ENCODE peak calls at places on chromosomes 13 and 19, in nine cellular contexts. One of them, this sample, is unnamed.

GRCh38 chr13:50761406-50761805 is 82.1 kb downstream of the DLEU7 start:
- DNase-seq in mucosa of descending colon: no peak
- DNase-seq in fibroblast of the aortic adventitia: no peak
- DNase-seq in heart right ventricle: no peak
- DNase-seq in cardiac fibroblast: no peak
- DNase-seq in breast epithelium: no peak
- DNase-seq in PC-9: no peak
- DNase-seq in ovary: no peak
- DNase-seq in retinal pigment epithelial cell: no peak
- DNase-seq in this sample: no peak

GRCh38 chr13:33968520-33969507 is 150.9 kb downstream of the RFC3 start:
- DNase-seq in breast epithelium: no peak
- DNase-seq in ovary: no peak
- DNase-seq in heart right ventricle: no peak
- DNase-seq in retinal pigment epithelial cell: no peak
- DNase-seq in fibroblast of the aortic adventitia: no peak
- DNase-seq in cardiac fibroblast: no peak
- DNase-seq in PC-9: no peak
- DNase-seq in mucosa of descending colon: no peak
- DNase-seq in this sample: no peak

GRCh38 chr13:30681489-30682242 is 53.7 kb upstream of the ALOX5AP start:
- DNase-seq in heart right ventricle: no peak
- DNase-seq in ovary: no peak
- DNase-seq in fibroblast of the aortic adventitia: peak
- DNase-seq in breast epithelium: no peak
- DNase-seq in PC-9: no peak
- DNase-seq in mucosa of descending colon: no peak
- DNase-seq in retinal pigment epithelial cell: no peak
- DNase-seq in cardiac fibroblast: peak
- DNase-seq in this sample: peak

GRCh38 chr19:1169921-1170885 is 3.9 kb downstream of the SBNO2 start:
- DNase-seq in breast epithelium: no peak
- DNase-seq in cardiac fibroblast: peak
- DNase-seq in retinal pigment epithelial cell: peak
- DNase-seq in mucosa of descending colon: no peak
- DNase-seq in heart right ventricle: no peak
- DNase-seq in PC-9: peak
- DNase-seq in fibroblast of the aortic adventitia: peak
- DNase-seq in ovary: peak
- DNase-seq in this sample: peak

GRCh38 chr13:40665754-40666057 is 735 bp downstream of the FOXO1 start:
- DNase-seq in cardiac fibroblast: no peak
- DNase-seq in fibroblast of the aortic adventitia: no peak
- DNase-seq in ovary: no peak
- DNase-seq in retinal pigment epithelial cell: no peak
- DNase-seq in mucosa of descending colon: no peak
- DNase-seq in breast epithelium: no peak
- DNase-seq in PC-9: no peak
- DNase-seq in heart right ventricle: no peak
- DNase-seq in this sample: peak

GRCh38 chr19:49441210-49441959 is at the start of gene SLC17A7:
- DNase-seq in PC-9: no peak
- DNase-seq in mucosa of descending colon: peak
- DNase-seq in retinal pigment epithelial cell: no peak
- DNase-seq in heart right ventricle: peak
- DNase-seq in cardiac fibroblast: no peak
- DNase-seq in fibroblast of the aortic adventitia: no peak
- DNase-seq in breast epithelium: no peak
- DNase-seq in ovary: no peak
- DNase-seq in this sample: no peak

GRCh38 chr13:112106467-112107141 is 39.7 kb downstream of the SOX1 start:
- DNase-seq in cardiac fibroblast: no peak
- DNase-seq in mucosa of descending colon: no peak
- DNase-seq in ovary: no peak
- DNase-seq in breast epithelium: no peak
- DNase-seq in PC-9: no peak
- DNase-seq in fibroblast of the aortic adventitia: no peak
- DNase-seq in heart right ventricle: no peak
- DNase-seq in retinal pigment epithelial cell: no peak
- DNase-seq in this sample: no peak

GRCh38 chr13:60435762-60436374 is 38.8 kb downstream of the TDRD3 start:
- DNase-seq in cardiac fibroblast: no peak
- DNase-seq in PC-9: no peak
- DNase-seq in heart right ventricle: no peak
- DNase-seq in breast epithelium: no peak
- DNase-seq in mucosa of descending colon: no peak
- DNase-seq in ovary: no peak
- DNase-seq in fibroblast of the aortic adventitia: no peak
- DNase-seq in retinal pigment epithelial cell: no peak
- DNase-seq in this sample: no peak

GRCh38 chr13:78649997-78650724 is 8.8 kb downstream of the OBI1 start:
- DNase-seq in fibroblast of the aortic adventitia: no peak
- DNase-seq in heart right ventricle: no peak
- DNase-seq in ovary: no peak
- DNase-seq in retinal pigment epithelial cell: no peak
- DNase-seq in PC-9: no peak
- DNase-seq in cardiac fibroblast: no peak
- DNase-seq in breast epithelium: no peak
- DNase-seq in mucosa of descending colon: no peak
- DNase-seq in this sample: no peak

GRCh38 chr19:12985049-12985776 is 10.1 kb upstream of the NFIX start:
- DNase-seq in breast epithelium: no peak
- DNase-seq in fibroblast of the aortic adventitia: peak
- DNase-seq in mucosa of descending colon: peak
- DNase-seq in cardiac fibroblast: peak
- DNase-seq in retinal pigment epithelial cell: no peak
- DNase-seq in PC-9: peak
- DNase-seq in heart right ventricle: peak
- DNase-seq in ovary: no peak
- DNase-seq in this sample: peak

GRCh38 chr13:53112522-53112921 is 83.9 kb downstream of the OLFM4 start:
- DNase-seq in ovary: no peak
- DNase-seq in fibroblast of the aortic adventitia: no peak
- DNase-seq in PC-9: no peak
- DNase-seq in mucosa of descending colon: no peak
- DNase-seq in retinal pigment epithelial cell: no peak
- DNase-seq in cardiac fibroblast: no peak
- DNase-seq in heart right ventricle: no peak
- DNase-seq in breast epithelium: no peak
- DNase-seq in this sample: no peak

GRCh38 chr19:7682175-7682855 is 1.7 kb downstream of the TRAPPC5 start:
- DNase-seq in breast epithelium: no peak
- DNase-seq in PC-9: no peak
- DNase-seq in retinal pigment epithelial cell: no peak
- DNase-seq in mucosa of descending colon: no peak
- DNase-seq in ovary: peak
- DNase-seq in fibroblast of the aortic adventitia: no peak
- DNase-seq in cardiac fibroblast: no peak
- DNase-seq in heart right ventricle: no peak
- DNase-seq in this sample: no peak

GRCh38 chr19:7681336-7682174 is 922 bp downstream of the TRAPPC5 start:
- DNase-seq in ovary: peak
- DNase-seq in heart right ventricle: peak
- DNase-seq in breast epithelium: peak
- DNase-seq in PC-9: peak
- DNase-seq in mucosa of descending colon: peak
- DNase-seq in retinal pigment epithelial cell: peak
- DNase-seq in fibroblast of the aortic adventitia: peak
- DNase-seq in cardiac fibroblast: peak
- DNase-seq in this sample: peak

GRCh38 chr19:7689165-7689564 is 8.5 kb downstream of the TRAPPC5 start:
- DNase-seq in ovary: no peak
- DNase-seq in mucosa of descending colon: no peak
- DNase-seq in retinal pigment epithelial cell: no peak
- DNase-seq in fibroblast of the aortic adventitia: no peak
- DNase-seq in PC-9: no peak
- DNase-seq in heart right ventricle: no peak
- DNase-seq in cardiac fibroblast: no peak
- DNase-seq in breast epithelium: no peak
- DNase-seq in this sample: no peak

GRCh38 chr19:7687177-7687576 is 6.5 kb downstream of the TRAPPC5 start:
- DNase-seq in heart right ventricle: no peak
- DNase-seq in PC-9: no peak
- DNase-seq in ovary: no peak
- DNase-seq in fibroblast of the aortic adventitia: no peak
- DNase-seq in retinal pigment epithelial cell: no peak
- DNase-seq in cardiac fibroblast: no peak
- DNase-seq in mucosa of descending colon: no peak
- DNase-seq in breast epithelium: no peak
- DNase-seq in this sample: no peak

DNA sequence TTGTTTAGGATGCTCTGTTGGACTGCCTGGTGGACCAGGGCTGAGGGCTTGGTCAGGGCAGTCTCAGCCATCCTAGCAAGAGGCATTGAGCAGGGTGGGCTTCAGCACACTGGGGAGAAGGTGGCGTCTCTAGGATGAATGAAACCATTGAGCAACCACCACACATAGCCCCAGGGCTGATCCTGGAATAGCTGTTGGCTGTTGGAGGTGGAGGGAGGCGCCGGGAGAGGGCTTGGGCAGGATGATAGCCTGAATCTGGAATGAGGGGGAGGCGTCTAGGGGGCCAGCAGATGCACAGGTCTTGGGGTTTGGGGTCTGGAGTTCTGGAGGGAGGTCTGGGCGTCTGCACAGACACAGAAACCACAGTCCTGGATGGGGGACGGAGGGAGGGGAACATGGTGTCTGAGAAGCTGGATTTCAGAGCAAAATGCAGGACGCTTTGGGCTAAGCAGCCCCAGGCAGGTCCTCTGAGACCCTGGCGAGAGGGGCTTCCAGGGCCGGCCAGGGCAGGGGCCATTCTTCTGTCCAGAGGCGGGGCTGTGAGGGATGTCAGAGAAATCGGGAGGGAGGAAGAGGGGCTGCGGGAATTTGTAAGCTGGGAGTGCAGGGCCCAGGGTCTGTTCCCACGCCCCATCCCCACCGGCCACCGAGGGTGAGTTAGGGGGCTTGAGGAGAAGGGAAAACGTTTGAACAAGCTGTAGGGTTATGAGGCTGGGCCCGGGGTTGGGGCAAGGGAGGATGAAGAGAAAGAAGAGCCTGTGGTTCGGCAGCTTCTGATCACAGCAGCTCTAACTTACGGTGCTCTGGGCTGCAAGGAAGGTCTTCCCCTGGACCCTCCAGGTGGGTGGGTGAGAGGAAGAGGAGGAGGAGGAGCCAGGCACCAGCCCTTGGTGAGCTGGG is 5.2 kb downstream of the TRAPPC5 start:
- DNase-seq in mucosa of descending colon: no peak
- DNase-seq in heart right ventricle: no peak
- DNase-seq in PC-9: no peak
- DNase-seq in cardiac fibroblast: no peak
- DNase-seq in ovary: no peak
- DNase-seq in breast epithelium: no peak
- DNase-seq in fibroblast of the aortic adventitia: no peak
- DNase-seq in retinal pigment epithelial cell: no peak
- DNase-seq in this sample: no peak
- H3K4me3 ChIP-seq in mucosa of descending colon: no peak
- H3K4me3 ChIP-seq in heart right ventricle: no peak
- H3K4me3 ChIP-seq in PC-9: no peak
- H3K4me3 ChIP-seq in cardiac fibroblast: no peak
- H3K4me3 ChIP-seq in ovary: no peak
- H3K4me3 ChIP-seq in breast epithelium: no peak
- H3K4me3 ChIP-seq in fibroblast of the aortic adventitia: no peak
- H3K4me3 ChIP-seq in retinal pigment epithelial cell: no peak
- H3K4me3 ChIP-seq in this sample: no peak

DNA sequence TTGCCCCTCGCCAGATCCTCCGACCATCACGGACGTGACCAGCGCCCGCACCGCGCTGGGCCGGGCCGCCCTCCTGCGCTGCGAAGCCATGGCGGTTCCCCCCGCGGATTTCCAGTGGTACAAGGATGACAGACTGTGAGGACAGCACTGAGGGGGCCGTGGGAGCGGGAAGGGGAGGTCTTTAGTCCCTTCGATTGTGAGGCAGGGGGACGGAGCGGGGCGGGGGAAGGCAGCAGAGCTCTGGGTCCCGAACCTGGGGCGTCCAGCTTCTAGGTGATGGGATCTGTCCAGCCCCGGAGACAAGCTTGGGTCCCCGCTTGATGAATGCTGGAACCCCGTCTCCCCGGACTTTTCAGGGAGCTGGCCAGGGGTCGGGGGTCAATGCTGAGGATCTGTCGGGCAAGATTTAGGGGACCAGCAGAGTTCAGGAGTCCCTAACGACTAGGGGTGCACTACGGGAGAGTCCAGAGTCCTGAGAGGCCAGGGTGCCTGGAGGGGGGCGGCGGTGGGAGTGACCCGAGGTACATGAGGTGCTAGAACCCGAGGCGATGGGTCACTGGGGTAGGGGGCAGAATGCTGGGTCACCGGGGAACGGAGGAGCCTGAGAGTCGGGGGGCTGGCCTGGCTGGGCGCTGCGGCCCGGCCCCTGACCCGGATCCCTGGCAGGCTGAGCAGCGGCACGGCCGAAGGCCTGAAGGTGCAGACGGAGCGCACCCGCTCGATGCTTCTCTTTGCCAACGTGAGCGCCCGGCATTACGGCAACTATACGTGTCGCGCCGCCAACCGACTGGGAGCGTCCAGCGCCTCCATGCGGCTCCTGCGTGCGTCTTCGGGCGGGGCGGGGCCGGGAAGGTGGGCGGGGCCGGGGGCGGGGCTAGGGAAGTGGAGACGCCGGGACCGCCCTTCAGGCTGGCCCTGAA is 14.6 kb downstream of the VSIG10L start:
- DNase-seq in ovary: no peak
- DNase-seq in breast epithelium: peak
- DNase-seq in retinal pigment epithelial cell: no peak
- DNase-seq in cardiac fibroblast: peak
- DNase-seq in fibroblast of the aortic adventitia: peak
- DNase-seq in mucosa of descending colon: peak
- DNase-seq in heart right ventricle: no peak
- DNase-seq in PC-9: no peak
- DNase-seq in this sample: peak
- TF ChIP-seq CTCF in ovary: no peak
- TF ChIP-seq CTCF in breast epithelium: no peak
- TF ChIP-seq CTCF in retinal pigment epithelial cell: peak
- TF ChIP-seq CTCF in cardiac fibroblast: no peak
- TF ChIP-seq CTCF in fibroblast of the aortic adventitia: no peak
- TF ChIP-seq CTCF in mucosa of descending colon: no peak
- TF ChIP-seq CTCF in heart right ventricle: peak
- TF ChIP-seq CTCF in PC-9: no peak
- TF ChIP-seq CTCF in this sample: no peak

DNA sequence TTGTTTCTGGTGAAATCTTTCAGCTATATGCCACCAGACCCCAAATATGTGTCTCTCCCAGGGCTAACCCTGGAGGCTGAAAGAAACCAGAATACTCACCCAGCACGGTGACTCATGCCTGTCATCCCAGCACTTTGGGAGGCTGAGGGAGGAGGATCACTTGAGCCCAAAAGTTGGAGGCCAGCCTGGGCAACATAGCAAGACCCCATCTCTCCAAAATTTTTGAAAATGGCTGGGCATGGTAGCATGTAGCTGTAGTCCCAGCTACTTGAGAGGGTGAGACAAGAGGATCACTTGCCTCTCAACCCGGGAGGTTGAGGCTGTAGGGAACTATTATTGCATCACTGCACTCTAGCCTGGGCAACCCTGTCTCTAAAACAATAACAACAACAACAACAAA is 76.1 kb upstream of the UQCRFS1 start:
- DNase-seq in heart right ventricle: no peak
- DNase-seq in fibroblast of the aortic adventitia: no peak
- DNase-seq in cardiac fibroblast: no peak
- DNase-seq in PC-9: no peak
- DNase-seq in mucosa of descending colon: no peak
- DNase-seq in breast epithelium: no peak
- DNase-seq in retinal pigment epithelial cell: no peak
- DNase-seq in ovary: no peak
- DNase-seq in this sample: no peak
- H3K4me3 ChIP-seq in heart right ventricle: no peak
- H3K4me3 ChIP-seq in fibroblast of the aortic adventitia: no peak
- H3K4me3 ChIP-seq in cardiac fibroblast: no peak
- H3K4me3 ChIP-seq in PC-9: no peak
- H3K4me3 ChIP-seq in mucosa of descending colon: no peak
- H3K4me3 ChIP-seq in breast epithelium: no peak
- H3K4me3 ChIP-seq in retinal pigment epithelial cell: no peak
- H3K4me3 ChIP-seq in ovary: no peak
- H3K4me3 ChIP-seq in this sample: no peak

GRCh38 chr13:54733639-54734038 is 1705.0 kb downstream of the OLFM4 start:
- DNase-seq in breast epithelium: no peak
- DNase-seq in heart right ventricle: no peak
- DNase-seq in cardiac fibroblast: no peak
- DNase-seq in fibroblast of the aortic adventitia: no peak
- DNase-seq in mucosa of descending colon: no peak
- DNase-seq in ovary: no peak
- DNase-seq in PC-9: no peak
- DNase-seq in retinal pigment epithelial cell: no peak
- DNase-seq in this sample: no peak
- TF ChIP-seq CTCF in breast epithelium: no peak
- TF ChIP-seq CTCF in heart right ventricle: no peak
- TF ChIP-seq CTCF in cardiac fibroblast: no peak
- TF ChIP-seq CTCF in fibroblast of the aortic adventitia: no peak
- TF ChIP-seq CTCF in mucosa of descending colon: no peak
- TF ChIP-seq CTCF in ovary: no peak
- TF ChIP-seq CTCF in PC-9: no peak
- TF ChIP-seq CTCF in retinal pigment epithelial cell: no peak
- TF ChIP-seq CTCF in this sample: no peak